ENCODE peak calls at places on chromosome 17, in four cellular contexts. B is Ammon's horn; Y is stimulated activated CD4-positive, alpha-beta T cell treated with anti-CD3 and anti-CD28 coated beads, Interleukin-4, amount 100 ng/mL, for 4 hours; T is left colon. G is an unnamed sample.

GRCh38 chr17:78717431-78717980 is 64.6 kb downstream of the CYTH1 start:
- DNase-seq in T (no peak), B (peak; percentile 95), Y (no peak), G (no peak)

GRCh38 chr17:16463341-16464000 is 28.5 kb downstream of the LRRC75A start:
- DNase-seq in T (peak; percentile 92), Y (no peak), B (no peak), G (no peak)

GRCh38 chr17:75737133-75737962 is 16.1 kb downstream of the ITGB4 start:
- DNase-seq in B (no peak), T (no peak), Y (no peak), G (no peak)

GRCh38 chr17:28533091-28533670 is 19.2 kb downstream of the UNC119 start:
- DNase-seq in T (no peak), B (no peak), Y (no peak), G (no peak)

GRCh38 chr17:62652251-62653001 is 25.0 kb downstream of the MRC2 start:
- DNase-seq in Y (no peak), T (peak; percentile 54), B (peak; percentile 58), G (no peak)

GRCh38 chr17:78357687-78358537 is 2.0 kb downstream of the SOCS3 start:
- DNase-seq in T (no peak), B (no peak), Y (no peak), G (no peak)

GRCh38 chr17:39104046-39104445 is 47.4 kb downstream of the PLXDC1 start:
- DNase-seq in B (no peak), Y (no peak), T (no peak), G (no peak)

GRCh38 chr17:33753452-33753851 is 460.4 kb upstream of the ASIC2 start:
- DNase-seq in B (no peak), T (no peak), Y (no peak), G (no peak)

GRCh38 chr17:4947010-4947410 is 1.3 kb downstream of the PFN1 start:
- DNase-seq in T (peak; percentile 39), Y (no peak), B (no peak), G (no peak)

GRCh38 chr17:74873874-74874614 is 1.2 kb upstream of the FDXR start:
- DNase-seq in Y (no peak), T (no peak), B (no peak), G (no peak)

GRCh38 chr17:9230346-9230745 is 209.0 kb downstream of the NTN1 start:
- DNase-seq in B (no peak), Y (no peak), T (no peak), G (no peak)

GRCh38 chr17:6461246-6461645 is 17.0 kb downstream of the PIMREG start:
- DNase-seq in B (no peak), Y (no peak), T (no peak), G (no peak)

GRCh38 chr17:5121186-5121841 is 5.5 kb downstream of the USP6 start:
- DNase-seq in B (no peak), Y (no peak), T (no peak), G (no peak)

GRCh38 chr17:13931111-13931526 is 138.2 kb upstream of the COX10 start:
- DNase-seq in Y (no peak), T (no peak), B (peak; percentile 64), G (no peak)

GRCh38 chr17:44587339-44587738 is 30.1 kb downstream of the FZD2 start:
- DNase-seq in T (no peak), Y (no peak), B (no peak), G (no peak)

GRCh38 chr17:81043725-81044427 is 8.9 kb downstream of the BAIAP2 start:
- DNase-seq in T (no peak), Y (no peak), B (no peak), G (no peak)

GRCh38 chr17:28745777-28746473 is 2.1 kb downstream of the TRAF4 start:
- DNase-seq in Y (no peak), B (no peak), T (peak; percentile 48), G (no peak)

GRCh38 chr17:33463887-33464286 is 170.8 kb upstream of the ASIC2 start:
- DNase-seq in T (no peak), B (no peak), Y (no peak), G (no peak)

GRCh38 chr17:59277031-59277430 is 54.4 kb upstream of the YPEL2 start:
- DNase-seq in T (no peak), B (peak; percentile 20), Y (no peak), G (no peak)

GRCh38 chr17:53462393-53462811 is 360.3 kb upstream of the KIF2B start:
- DNase-seq in Y (no peak), T (no peak), B (peak; percentile 2), G (no peak)

GRCh38 chr17:2904135-2904534 is 107.9 kb downstream of the RAP1GAP2 start:
- DNase-seq in Y (no peak), B (peak; percentile 85), T (no peak), G (no peak)

GRCh38 chr17:67128700-67129099 is 84.3 kb downstream of the CACNG1 start:
- DNase-seq in Y (no peak), B (no peak), T (no peak), G (no peak)

GRCh38 chr17:7838291-7839075 is 4.5 kb downstream of the KDM6B start:
- DNase-seq in Y (no peak), T (peak; percentile 65), B (peak; percentile 66), G (no peak)

GRCh38 chr17:71325886-71326285 is 794.9 kb upstream of the SOX9 start:
- DNase-seq in B (no peak), T (no peak), Y (no peak), G (no peak)

GRCh38 chr17:77736721-77737120 is 221.8 kb upstream of the TNRC6C start:
- DNase-seq in Y (no peak), B (no peak), T (no peak), G (no peak)

GRCh38 chr17:46170609-46171432 is 22.4 kb downstream of the KANSL1 start:
- DNase-seq in Y (no peak), B (no peak), T (no peak), G (no peak)

GRCh38 chr17:35607239-35607817 is 20.2 kb downstream of the AP2B1 start:
- DNase-seq in T (no peak), Y (no peak), B (no peak), G (no peak)

GRCh38 chr17:2926019-2926650 is 129.9 kb downstream of the RAP1GAP2 start:
- DNase-seq in T (no peak), Y (no peak), B (no peak), G (no peak)

GRCh38 chr17:68061512-68062313 is 26.2 kb downstream of the KPNA2 start:
- DNase-seq in B (no peak), Y (no peak), T (no peak), G (no peak)

GRCh38 chr17:73050797-73051196 is 41.7 kb downstream of the SLC39A11 start:
- DNase-seq in T (no peak), B (no peak), Y (no peak), G (no peak)

G was measured in activated T-helper 9 cell treated with anti-CD3 and anti-CD28 coated beads, Interleukin-2, amount 50 U/mL, for 16 hours.